ENCODE peak calls at places on chromosome 11, in six cellular contexts. One of them, this sample, is unnamed.
A peak's percentile ranks its signal among the peaks of the same experiment; 100 is the strongest.

GRCh38 chr11:80958966-80959365 is 1518.1 kb upstream of the TENM4 start:
- DNase-seq in Peyer's patch: no peak
- DNase-seq in cardiac muscle cell: no peak
- DNase-seq in ovary: no peak
- DNase-seq in aorta: no peak
- DNase-seq in heart right ventricle: no peak
- DNase-seq in this sample: no peak

GRCh38 chr11:132520199-132520598 is 1012.1 kb downstream of the OPCML start:
- DNase-seq in Peyer's patch: no peak
- DNase-seq in cardiac muscle cell: no peak
- DNase-seq in ovary: no peak
- DNase-seq in aorta: no peak
- DNase-seq in heart right ventricle: no peak
- DNase-seq in this sample: no peak

GRCh38 chr11:36118084-36118483 is 171.1 kb downstream of the COMMD9 start:
- DNase-seq in Peyer's patch: no peak
- DNase-seq in cardiac muscle cell: no peak
- DNase-seq in ovary: no peak
- DNase-seq in aorta: no peak
- DNase-seq in heart right ventricle: no peak
- DNase-seq in this sample: no peak

GRCh38 chr11:128422576-128423370 is 164.6 kb downstream of the ETS1 start:
- DNase-seq in Peyer's patch: no peak
- DNase-seq in cardiac muscle cell: no peak
- DNase-seq in ovary: no peak
- DNase-seq in aorta: peak; percentile 55
- DNase-seq in heart right ventricle: peak; percentile 80
- DNase-seq in this sample: no peak

GRCh38 chr11:76799061-76799804 is 16.1 kb downstream of the TSKU start:
- DNase-seq in Peyer's patch: peak; percentile 91
- DNase-seq in cardiac muscle cell: peak; percentile 88
- DNase-seq in ovary: peak; percentile 84
- DNase-seq in aorta: peak; percentile 90
- DNase-seq in heart right ventricle: peak; percentile 86
- DNase-seq in this sample: peak; percentile 71

GRCh38 chr11:64045700-64046099 is 10.0 kb downstream of the FLRT1 start:
- DNase-seq in Peyer's patch: no peak
- DNase-seq in cardiac muscle cell: no peak
- DNase-seq in ovary: no peak
- DNase-seq in aorta: no peak
- DNase-seq in heart right ventricle: no peak
- DNase-seq in this sample: no peak

GRCh38 chr11:118996926-118997626 is 862 bp upstream of the CENATAC start:
- DNase-seq in Peyer's patch: no peak
- DNase-seq in cardiac muscle cell: no peak
- DNase-seq in ovary: no peak
- DNase-seq in aorta: no peak
- DNase-seq in heart right ventricle: no peak
- DNase-seq in this sample: peak; percentile 41

GRCh38 chr11:122714484-122714883 is 59.0 kb downstream of the UBASH3B start:
- DNase-seq in Peyer's patch: no peak
- DNase-seq in cardiac muscle cell: no peak
- DNase-seq in ovary: no peak
- DNase-seq in aorta: no peak
- DNase-seq in heart right ventricle: no peak
- DNase-seq in this sample: no peak

GRCh38 chr11:119827113-119827512 is 98.1 kb upstream of the NECTIN1 start:
- DNase-seq in Peyer's patch: no peak
- DNase-seq in cardiac muscle cell: no peak
- DNase-seq in ovary: no peak
- DNase-seq in aorta: no peak
- DNase-seq in heart right ventricle: no peak
- DNase-seq in this sample: no peak

GRCh38 chr11:65663634-65664200 is 1.0 kb upstream of the RELA start:
- DNase-seq in Peyer's patch: no peak
- DNase-seq in cardiac muscle cell: no peak
- DNase-seq in ovary: peak; percentile 79
- DNase-seq in aorta: no peak
- DNase-seq in heart right ventricle: peak; percentile 84
- DNase-seq in this sample: no peak

GRCh38 chr11:48107188-48107704 is 109.4 kb upstream of the OR4B1 start:
- DNase-seq in Peyer's patch: no peak
- DNase-seq in cardiac muscle cell: no peak
- DNase-seq in ovary: no peak
- DNase-seq in aorta: no peak
- DNase-seq in heart right ventricle: no peak
- DNase-seq in this sample: peak; percentile 66

GRCh38 chr11:28461338-28461737 is 353.1 kb downstream of the METTL15 start:
- DNase-seq in Peyer's patch: no peak
- DNase-seq in cardiac muscle cell: no peak
- DNase-seq in ovary: no peak
- DNase-seq in aorta: no peak
- DNase-seq in heart right ventricle: no peak
- DNase-seq in this sample: no peak

GRCh38 chr11:74678591-74679512 is 52.4 kb downstream of the CHRDL2 start:
- DNase-seq in Peyer's patch: no peak
- DNase-seq in cardiac muscle cell: no peak
- DNase-seq in ovary: no peak
- DNase-seq in aorta: no peak
- DNase-seq in heart right ventricle: peak; percentile 26
- DNase-seq in this sample: no peak

GRCh38 chr11:17381156-17381555 is 7.3 kb downstream of the KCNJ11 start:
- DNase-seq in Peyer's patch: no peak
- DNase-seq in cardiac muscle cell: no peak
- DNase-seq in ovary: no peak
- DNase-seq in aorta: no peak
- DNase-seq in heart right ventricle: no peak
- DNase-seq in this sample: no peak

GRCh38 chr11:68683086-68683951 is 1.0 kb upstream of the GAL start:
- DNase-seq in Peyer's patch: no peak
- DNase-seq in cardiac muscle cell: no peak
- DNase-seq in ovary: no peak
- DNase-seq in aorta: no peak
- DNase-seq in heart right ventricle: no peak
- DNase-seq in this sample: no peak

GRCh38 chr11:75277211-75277805 is 36.7 kb downstream of the TPBGL start:
- DNase-seq in Peyer's patch: no peak
- DNase-seq in cardiac muscle cell: no peak
- DNase-seq in ovary: no peak
- DNase-seq in aorta: peak; percentile 9
- DNase-seq in heart right ventricle: no peak
- DNase-seq in this sample: no peak

GRCh38 chr11:66643745-66644437 is 5.4 kb downstream of the RBM4 start:
- DNase-seq in Peyer's patch: no peak
- DNase-seq in cardiac muscle cell: no peak
- DNase-seq in ovary: no peak
- DNase-seq in aorta: no peak
- DNase-seq in heart right ventricle: no peak
- DNase-seq in this sample: no peak

GRCh38 chr11:22656128-22656527 is 10.3 kb upstream of the GAS2 start:
- DNase-seq in Peyer's patch: no peak
- DNase-seq in cardiac muscle cell: no peak
- DNase-seq in ovary: no peak
- DNase-seq in aorta: no peak
- DNase-seq in heart right ventricle: no peak
- DNase-seq in this sample: no peak

GRCh38 chr11:80718611-80719291 is 1277.9 kb upstream of the TENM4 start:
- DNase-seq in Peyer's patch: no peak
- DNase-seq in cardiac muscle cell: no peak
- DNase-seq in ovary: no peak
- DNase-seq in aorta: no peak
- DNase-seq in heart right ventricle: no peak
- DNase-seq in this sample: no peak

GRCh38 chr11:72041364-72042058 is 38.8 kb downstream of the NUMA1 start:
- DNase-seq in Peyer's patch: peak; percentile 82
- DNase-seq in cardiac muscle cell: peak; percentile 59
- DNase-seq in ovary: peak; percentile 72
- DNase-seq in aorta: peak; percentile 85
- DNase-seq in heart right ventricle: peak; percentile 78
- DNase-seq in this sample: peak; percentile 64

GRCh38 chr11:34343153-34343552 is 14.7 kb downstream of the ABTB2 start:
- DNase-seq in Peyer's patch: no peak
- DNase-seq in cardiac muscle cell: no peak
- DNase-seq in ovary: no peak
- DNase-seq in aorta: no peak
- DNase-seq in heart right ventricle: no peak
- DNase-seq in this sample: no peak

GRCh38 chr11:130583866-130584265 is 135.4 kb downstream of the ADAMTS15 start:
- DNase-seq in Peyer's patch: no peak
- DNase-seq in cardiac muscle cell: no peak
- DNase-seq in ovary: no peak
- DNase-seq in aorta: no peak
- DNase-seq in heart right ventricle: no peak
- DNase-seq in this sample: no peak

GRCh38 chr11:118305726-118306125 is 1.2 kb downstream of the CD3E start:
- DNase-seq in Peyer's patch: no peak
- DNase-seq in cardiac muscle cell: no peak
- DNase-seq in ovary: no peak
- DNase-seq in aorta: no peak
- DNase-seq in heart right ventricle: no peak
- DNase-seq in this sample: no peak

GRCh38 chr11:36126703-36127102 is 162.5 kb downstream of the COMMD9 start:
- DNase-seq in Peyer's patch: no peak
- DNase-seq in cardiac muscle cell: no peak
- DNase-seq in ovary: no peak
- DNase-seq in aorta: no peak
- DNase-seq in heart right ventricle: no peak
- DNase-seq in this sample: no peak

GRCh38 chr11:10311802-10312201 is 6.9 kb downstream of the ADM start:
- DNase-seq in Peyer's patch: no peak
- DNase-seq in cardiac muscle cell: no peak
- DNase-seq in ovary: no peak
- DNase-seq in aorta: no peak
- DNase-seq in heart right ventricle: no peak
- DNase-seq in this sample: no peak

GRCh38 chr11:62479631-62480201 is 60.9 kb downstream of the SCGB1A1 start:
- DNase-seq in Peyer's patch: no peak
- DNase-seq in cardiac muscle cell: no peak
- DNase-seq in ovary: peak; percentile 33
- DNase-seq in aorta: no peak
- DNase-seq in heart right ventricle: no peak
- DNase-seq in this sample: no peak

GRCh38 chr11:6727971-6728890 is 43.5 kb downstream of the OR2AG2 start:
- DNase-seq in Peyer's patch: no peak
- DNase-seq in cardiac muscle cell: no peak
- DNase-seq in ovary: no peak
- DNase-seq in aorta: no peak
- DNase-seq in heart right ventricle: no peak
- DNase-seq in this sample: no peak

GRCh38 chr11:6637871-6638270 is 17.7 kb downstream of the DCHS1 start:
- DNase-seq in Peyer's patch: no peak
- DNase-seq in cardiac muscle cell: no peak
- DNase-seq in ovary: peak; percentile 53
- DNase-seq in aorta: peak; percentile 84
- DNase-seq in heart right ventricle: peak; percentile 56
- DNase-seq in this sample: no peak

GRCh38 chr11:3989251-3989650 is 105.3 kb upstream of the RRM1 start:
- DNase-seq in Peyer's patch: peak; percentile 49
- DNase-seq in cardiac muscle cell: peak; percentile 8
- DNase-seq in ovary: peak; percentile 60
- DNase-seq in aorta: peak; percentile 49
- DNase-seq in heart right ventricle: no peak
- DNase-seq in this sample: no peak

GRCh38 chr11:13448876-13449275 is 14.1 kb downstream of the BTBD10 start:
- DNase-seq in Peyer's patch: no peak
- DNase-seq in cardiac muscle cell: no peak
- DNase-seq in ovary: no peak
- DNase-seq in aorta: peak; percentile 50
- DNase-seq in heart right ventricle: peak; percentile 27
- DNase-seq in this sample: no peak

GRCh38 chr11:21988477-21988876 is 204.4 kb upstream of the ANO5 start:
- DNase-seq in Peyer's patch: no peak
- DNase-seq in cardiac muscle cell: no peak
- DNase-seq in ovary: no peak
- DNase-seq in aorta: no peak
- DNase-seq in heart right ventricle: no peak
- DNase-seq in this sample: no peak

GRCh38 chr11:80532633-80533232 is 1091.9 kb upstream of the TENM4 start:
- DNase-seq in Peyer's patch: no peak
- DNase-seq in cardiac muscle cell: no peak
- DNase-seq in ovary: no peak
- DNase-seq in aorta: no peak
- DNase-seq in heart right ventricle: no peak
- DNase-seq in this sample: no peak

GRCh38 chr11:78381867-78382266 is 35.8 kb downstream of the GAB2 start:
- DNase-seq in Peyer's patch: no peak
- DNase-seq in cardiac muscle cell: no peak
- DNase-seq in ovary: no peak
- DNase-seq in aorta: no peak
- DNase-seq in heart right ventricle: no peak
- DNase-seq in this sample: no peak
- H3K36me3 ChIP-seq in Peyer's patch: no peaks in the 10 kb centered on the region
- H3K36me3 ChIP-seq in cardiac muscle cell: no peaks in the 10 kb centered on the region
- H3K36me3 ChIP-seq in ovary: no peaks in the 10 kb centered on the region
- H3K36me3 ChIP-seq in aorta: no peaks in the 10 kb centered on the region
- H3K36me3 ChIP-seq in heart right ventricle: no peaks in the 10 kb centered on the region
- H3K36me3 ChIP-seq in this sample: no peaks in the 10 kb centered on the region

GRCh38 chr11:124463990-124464389 is 18.5 kb upstream of the OR8B8 start:
- DNase-seq in Peyer's patch: no peak
- DNase-seq in cardiac muscle cell: no peak
- DNase-seq in ovary: no peak
- DNase-seq in aorta: no peak
- DNase-seq in heart right ventricle: no peak
- DNase-seq in this sample: no peak
- H3K4me3 ChIP-seq in Peyer's patch: no peak overlapping the region
- H3K4me3 ChIP-seq in cardiac muscle cell: no peak overlapping the region
- H3K4me3 ChIP-seq in ovary: no peak overlapping the region
- H3K4me3 ChIP-seq in aorta: no peak overlapping the region
- H3K4me3 ChIP-seq in heart right ventricle: no peak overlapping the region
- H3K4me3 ChIP-seq in this sample: no peak overlapping the region

DNA sequence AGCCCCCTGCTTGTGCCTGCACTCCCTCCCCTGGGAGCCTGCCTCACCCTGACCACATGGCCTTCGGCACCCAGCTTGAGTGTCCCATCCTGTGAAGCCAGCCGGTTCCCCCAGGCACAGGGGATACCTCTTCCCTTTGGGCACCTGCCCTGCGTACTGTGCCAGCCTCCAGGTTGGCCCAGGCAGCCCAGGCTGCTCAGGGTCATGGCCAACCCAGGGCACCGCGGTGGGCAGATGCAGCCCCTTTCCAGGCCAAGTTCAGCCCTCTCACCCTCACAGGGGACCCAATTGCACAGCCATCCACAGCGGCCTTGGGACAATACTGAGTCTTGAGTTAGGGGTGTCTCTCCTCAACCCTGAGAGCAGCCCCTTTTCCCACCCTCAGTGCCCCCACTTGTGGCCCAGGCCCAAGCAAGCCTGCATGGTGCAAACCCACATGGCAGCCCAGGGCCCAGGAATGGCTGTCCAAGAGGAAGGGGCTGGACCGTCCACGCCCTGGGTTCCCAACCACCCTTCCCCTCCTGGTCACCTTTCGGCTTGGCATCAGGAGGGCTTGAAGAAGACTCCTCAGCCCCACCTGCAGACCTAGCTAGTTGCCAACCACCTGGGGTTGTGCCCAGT is 87.7 kb downstream of the CDKN1C start:
- DNase-seq in Peyer's patch: peak; percentile 34
- DNase-seq in cardiac muscle cell: no peak
- DNase-seq in ovary: peak; percentile 8
- DNase-seq in aorta: no peak
- DNase-seq in heart right ventricle: no peak
- DNase-seq in this sample: no peak
- H3K36me3 ChIP-seq in Peyer's patch: no peaks in the 10 kb centered on the region
- H3K36me3 ChIP-seq in cardiac muscle cell: no peaks in the 10 kb centered on the region
- H3K36me3 ChIP-seq in ovary: no peaks in the 10 kb centered on the region
- H3K36me3 ChIP-seq in aorta: no peaks in the 10 kb centered on the region
- H3K36me3 ChIP-seq in heart right ventricle: no peaks in the 10 kb centered on the region
- H3K36me3 ChIP-seq in this sample: no peaks in the 10 kb centered on the region

GRCh38 chr11:114848027-114848426 is 169.7 kb downstream of the NXPE2 start:
- DNase-seq in Peyer's patch: no peak
- DNase-seq in cardiac muscle cell: no peak
- DNase-seq in ovary: no peak
- DNase-seq in aorta: no peak
- DNase-seq in heart right ventricle: no peak
- DNase-seq in this sample: no peak
- H3K4me3 ChIP-seq in Peyer's patch: no peak overlapping the region
- H3K4me3 ChIP-seq in cardiac muscle cell: no peak overlapping the region
- H3K4me3 ChIP-seq in ovary: no peak overlapping the region
- H3K4me3 ChIP-seq in aorta: no peak overlapping the region
- H3K4me3 ChIP-seq in heart right ventricle: no peak overlapping the region
- H3K4me3 ChIP-seq in this sample: no peak overlapping the region